ENCODE peak calls at places on chromosomes 7 and 10, in seven cellular contexts. C, W, X, T, J, L and E are unnamed samples.

GRCh38 chr10:44961231-44961571 is 1.6 kb downstream of the RASSF4 start:
- DNase-seq in J (no peak), X (no peak), T (no peak), C (no peak), L (no peak), W (no peak), E (no peak)

GRCh38 chr10:5666324-5667220 is at the start of gene ASB13:
- DNase-seq in X (peak; percentile 84), T (peak; percentile 32), W (no peak), L (peak; percentile 36), J (peak; percentile 81), C (no peak), E (peak; percentile 89)

GRCh38 chr10:26384600-26384999 is 53.5 kb upstream of the APBB1IP start:
- DNase-seq in W (no peak), T (no peak), C (no peak), L (no peak), X (no peak), J (no peak), E (no peak)

GRCh38 chr10:43200538-43201390 is 62.5 kb downstream of the CSGALNACT2 start:
- DNase-seq in X (no peak), L (no peak), T (no peak), C (no peak), J (no peak), W (no peak), E (peak; percentile 34)

GRCh38 chr7:101846006-101846405 is 28.6 kb downstream of the CUX1 start:
- DNase-seq in C (no peak), X (no peak), L (no peak), J (no peak), W (no peak), T (no peak), E (no peak)

GRCh38 chr10:119521443-119522204 is 20.9 kb downstream of the RGS10 start:
- DNase-seq in X (no peak), L (peak; percentile 93), W (no peak), J (no peak), T (no peak), C (peak; percentile 78), E (no peak)

GRCh38 chr7:4882169-4882741 is 1.3 kb downstream of the RADIL start:
- DNase-seq in X (peak; percentile 58), J (peak; percentile 60), T (no peak), W (peak; percentile 37), L (peak; percentile 61), C (no peak), E (no peak)

GRCh38 chr10:88651131-88651541 is 13.1 kb upstream of the LIPF start:
- DNase-seq in L (peak; percentile 92), T (no peak), J (no peak), C (peak; percentile 26), X (no peak), W (no peak), E (no peak)

GRCh38 chr10:132519382-132520146 is 18.0 kb upstream of the INPP5A start:
- DNase-seq in J (no peak), T (no peak), L (no peak), C (no peak), X (no peak), W (no peak), E (no peak)

GRCh38 chr7:29285451-29285807 is 90.9 kb downstream of the CHN2 start:
- DNase-seq in X (no peak), T (peak; percentile 29), C (peak; percentile 92), J (no peak), L (peak; percentile 97), W (no peak), E (no peak)

GRCh38 chr10:30455816-30456215 is 21.8 kb downstream of the MAP3K8 start:
- DNase-seq in X (no peak), J (no peak), L (no peak), T (peak; percentile 37), W (no peak), C (no peak), E (no peak)

GRCh38 chr7:132791036-132791435 is 214.8 kb upstream of the PLXNA4 start:
- DNase-seq in T (no peak), W (no peak), X (no peak), C (no peak), L (no peak), J (no peak), E (no peak)
- H3K36me3 ChIP-seq in T (no peaks in the 10 kb centered on the region), W (peaks cover 11% of the 10 kb centered on the region), X (no peaks in the 10 kb centered on the region), C (no peaks in the 10 kb centered on the region), L (no peaks in the 10 kb centered on the region), J (peaks cover 68% of the 10 kb centered on the region), E (peaks cover 3% of the 10 kb centered on the region)

GRCh38 chr7:83476501-83476900 is 172.4 kb downstream of the SEMA3E start:
- DNase-seq in T (no peak), J (no peak), C (no peak), X (no peak), W (no peak), L (no peak), E (no peak)

GRCh38 chr7:83469491-83469890 is 179.4 kb downstream of the SEMA3E start:
- DNase-seq in T (no peak), X (no peak), C (no peak), L (no peak), W (no peak), J (no peak), E (no peak)

GRCh38 chr7:83472376-83472775 is 176.6 kb downstream of the SEMA3E start:
- DNase-seq in C (no peak), W (no peak), L (no peak), X (no peak), T (no peak), J (no peak), E (no peak)

GRCh38 chr7:83478601-83479000 is 170.3 kb downstream of the SEMA3E start:
- DNase-seq in T (no peak), W (no peak), C (no peak), L (no peak), J (no peak), X (no peak), E (no peak)

DNA sequence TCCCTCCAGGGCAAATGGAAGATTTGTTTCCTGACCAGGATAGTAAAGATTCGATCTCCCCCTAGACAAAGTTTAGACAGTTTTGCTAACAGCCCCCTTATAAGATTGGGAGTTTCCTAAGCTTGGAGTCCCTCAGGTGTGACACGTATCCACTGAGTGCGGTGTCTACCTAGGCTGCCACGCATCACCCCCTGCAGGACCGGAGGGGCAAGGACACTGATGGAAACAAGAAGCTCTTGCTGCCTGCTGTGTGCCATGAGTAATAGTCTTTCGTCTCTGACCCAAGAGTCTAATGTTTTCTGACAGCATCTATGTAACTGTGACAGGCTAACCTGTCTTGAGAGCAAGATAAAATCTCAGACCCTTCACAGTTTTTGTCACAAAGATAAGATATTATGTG is 173.5 kb downstream of the SEMA3E start:
- DNase-seq in W (no peak), C (no peak), X (no peak), J (no peak), L (no peak), T (no peak), E (peak; percentile 58)
- TF ChIP-seq CTCF in W (no peak), C (no peak), X (no peak), J (no peak), L (no peak), T (peak; percentile 25), E (peak; percentile 50)

DNA sequence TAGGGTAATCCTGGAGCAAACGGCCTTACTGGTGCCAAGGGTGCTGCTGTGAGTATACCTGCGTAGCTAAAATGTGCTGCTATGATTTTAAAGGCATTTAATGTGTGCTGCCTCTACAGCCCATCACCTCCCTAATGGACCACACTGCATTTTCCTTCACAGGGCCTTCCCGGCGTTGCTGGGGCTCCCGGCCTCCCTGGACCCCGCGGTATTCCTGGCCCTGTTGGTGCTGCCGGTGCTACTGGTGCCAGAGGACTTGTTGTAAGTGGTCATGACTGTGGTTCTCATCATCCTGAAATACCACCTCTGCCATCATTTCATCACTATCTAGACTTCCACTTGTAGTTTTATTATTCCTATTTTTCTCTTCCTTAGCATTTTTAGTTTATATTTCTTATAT is 14.9 kb downstream of the COL1A2 start:
- DNase-seq in X (no peak), J (no peak), W (no peak), C (no peak), T (no peak), L (no peak), E (no peak)
- H3K36me3 ChIP-seq in X (peaks cover 5% of the 10 kb centered on the region), J (no peaks in the 10 kb centered on the region), W (peaks cover 96% of the 10 kb centered on the region), C (no peaks in the 10 kb centered on the region), T (no peaks in the 10 kb centered on the region), L (peaks cover 28% of the 10 kb centered on the region), E (no peaks in the 10 kb centered on the region)

GRCh38 chr7:31192996-31193395 is 140.9 kb downstream of the ADCYAP1R1 start:
- DNase-seq in T (peak; percentile 6), C (peak; percentile 5), J (peak; percentile 63), L (peak; percentile 38), W (no peak), X (peak; percentile 54), E (peak; percentile 69)
- TF ChIP-seq CTCF in T (peak; percentile 50), C (peak; percentile 94), J (peak; percentile 81), L (peak; percentile 77), W (peak; percentile 33), X (peak; percentile 28), E (peak; percentile 72)

DNA sequence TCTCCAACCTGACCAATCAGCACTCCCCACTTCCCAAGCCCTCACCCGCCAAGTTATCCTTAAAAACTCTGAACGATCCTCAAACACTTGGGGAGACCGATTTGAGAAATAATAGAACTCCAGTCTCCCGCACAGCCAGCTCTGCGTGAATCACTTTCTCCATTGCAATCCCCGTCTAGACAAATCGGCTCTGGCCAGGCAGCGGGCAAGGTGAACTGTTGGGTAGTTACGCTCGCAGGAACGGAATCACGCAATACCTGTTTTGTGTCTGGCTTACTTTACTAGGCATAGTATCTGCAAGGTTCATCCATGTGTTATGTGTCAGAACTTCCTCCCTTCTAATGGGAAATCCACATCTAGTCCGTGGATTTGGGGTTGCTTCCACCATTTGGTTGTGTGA is 271.7 kb downstream of the ZMYND11 start:
- DNase-seq in C (no peak), X (no peak), L (no peak), T (no peak), W (no peak), J (no peak), E (no peak)
- H3K36me3 ChIP-seq in C (peaks cover 3% of the 10 kb centered on the region), X (peaks cover 5% of the 10 kb centered on the region), L (no peaks in the 10 kb centered on the region), T (no peaks in the 10 kb centered on the region), W (peaks cover 32% of the 10 kb centered on the region), J (no peaks in the 10 kb centered on the region), E (no peaks in the 10 kb centered on the region)